ENCODE peak calls at places on chromosomes 11 and 22, in eight cellular contexts. One of them, this sample, is unnamed.

GRCh38 chr11:121722431-121723256 is 269.9 kb upstream of the SORL1-AS1 start:
- DNase-seq in suprapubic skin: peak
- DNase-seq in cardiac muscle cell: peak
- DNase-seq in Calu3: peak
- DNase-seq in astrocyte of the spinal cord: peak
- DNase-seq in lower leg skin: peak
- DNase-seq in AG09309: peak
- DNase-seq in coronary artery: peak
- DNase-seq in this sample: no peak

GRCh38 chr11:104547996-104548661 is 350.1 kb downstream of the CASP12 start:
- DNase-seq in cardiac muscle cell: peak
- DNase-seq in astrocyte of the spinal cord: peak
- DNase-seq in AG09309: no peak
- DNase-seq in coronary artery: no peak
- DNase-seq in suprapubic skin: no peak
- DNase-seq in lower leg skin: no peak
- DNase-seq in Calu3: no peak
- DNase-seq in this sample: no peak

GRCh38 chr11:118111019-118111743 is 24.4 kb upstream of the SMIM35 start:
- DNase-seq in AG09309: no peak
- DNase-seq in cardiac muscle cell: no peak
- DNase-seq in Calu3: no peak
- DNase-seq in coronary artery: no peak
- DNase-seq in astrocyte of the spinal cord: no peak
- DNase-seq in lower leg skin: no peak
- DNase-seq in suprapubic skin: no peak
- DNase-seq in this sample: no peak

GRCh38 chr11:96111308-96111707 is 187.4 kb upstream of the MTMR2 start:
- DNase-seq in cardiac muscle cell: no peak
- DNase-seq in astrocyte of the spinal cord: no peak
- DNase-seq in coronary artery: no peak
- DNase-seq in lower leg skin: no peak
- DNase-seq in AG09309: no peak
- DNase-seq in Calu3: no peak
- DNase-seq in suprapubic skin: no peak
- DNase-seq in this sample: no peak

GRCh38 chr11:530960-531825 is 4.2 kb downstream of the HRAS start:
- DNase-seq in coronary artery: no peak
- DNase-seq in AG09309: no peak
- DNase-seq in Calu3: no peak
- DNase-seq in suprapubic skin: peak
- DNase-seq in astrocyte of the spinal cord: no peak
- DNase-seq in lower leg skin: peak
- DNase-seq in cardiac muscle cell: no peak
- DNase-seq in this sample: peak

GRCh38 chr11:71112990-71113389 is 139.4 kb downstream of the SHANK2 start:
- DNase-seq in lower leg skin: no peak
- DNase-seq in cardiac muscle cell: no peak
- DNase-seq in Calu3: no peak
- DNase-seq in astrocyte of the spinal cord: no peak
- DNase-seq in coronary artery: no peak
- DNase-seq in suprapubic skin: no peak
- DNase-seq in AG09309: no peak
- DNase-seq in this sample: no peak

GRCh38 chr11:8100151-8100550 is 19.1 kb downstream of the TUB start:
- DNase-seq in coronary artery: peak
- DNase-seq in suprapubic skin: peak
- DNase-seq in cardiac muscle cell: no peak
- DNase-seq in Calu3: no peak
- DNase-seq in AG09309: no peak
- DNase-seq in lower leg skin: no peak
- DNase-seq in astrocyte of the spinal cord: no peak
- DNase-seq in this sample: no peak

GRCh38 chr11:13368041-13368446 is 90.5 kb downstream of the BMAL1 start:
- DNase-seq in lower leg skin: no peak
- DNase-seq in suprapubic skin: no peak
- DNase-seq in Calu3: no peak
- DNase-seq in cardiac muscle cell: no peak
- DNase-seq in coronary artery: no peak
- DNase-seq in astrocyte of the spinal cord: peak
- DNase-seq in AG09309: no peak
- DNase-seq in this sample: no peak

GRCh38 chr22:32775957-32776356 is 25.5 kb upstream of the TIMP3 start:
- DNase-seq in suprapubic skin: no peak
- DNase-seq in AG09309: no peak
- DNase-seq in lower leg skin: no peak
- DNase-seq in coronary artery: no peak
- DNase-seq in Calu3: no peak
- DNase-seq in astrocyte of the spinal cord: no peak
- DNase-seq in cardiac muscle cell: peak
- DNase-seq in this sample: no peak

GRCh38 chr11:22337571-22338464 is at the start of gene SLC17A6:
- DNase-seq in suprapubic skin: no peak
- DNase-seq in AG09309: no peak
- DNase-seq in lower leg skin: no peak
- DNase-seq in astrocyte of the spinal cord: peak
- DNase-seq in coronary artery: no peak
- DNase-seq in cardiac muscle cell: peak
- DNase-seq in Calu3: peak
- DNase-seq in this sample: no peak

GRCh38 chr11:65591939-65592814 is 3.4 kb downstream of the KCNK7 start:
- DNase-seq in cardiac muscle cell: peak
- DNase-seq in suprapubic skin: no peak
- DNase-seq in coronary artery: no peak
- DNase-seq in AG09309: no peak
- DNase-seq in astrocyte of the spinal cord: peak
- DNase-seq in lower leg skin: no peak
- DNase-seq in Calu3: no peak
- DNase-seq in this sample: no peak

DNA sequence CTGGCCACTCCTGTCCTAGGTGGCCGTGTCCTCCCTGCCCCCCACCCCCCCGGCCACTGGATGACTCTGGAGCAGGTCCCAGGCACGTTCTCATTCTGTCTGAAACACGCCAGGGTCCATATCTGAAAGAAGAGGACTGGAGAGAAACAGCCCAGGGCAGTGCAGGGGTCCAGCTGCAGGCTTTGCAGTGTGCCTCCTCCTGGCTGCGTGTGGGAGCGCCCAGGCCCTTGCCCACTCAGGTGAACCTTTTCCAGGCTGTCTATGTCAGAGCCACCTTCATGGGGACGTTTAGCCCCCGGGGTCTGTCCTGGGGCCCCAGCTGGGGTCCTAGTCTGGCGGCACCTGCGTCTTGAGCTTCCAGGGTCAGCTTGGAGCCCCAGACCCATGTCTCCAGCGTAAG is 15.6 kb downstream of the GRAMD4 start:
- DNase-seq in AG09309: no peak
- DNase-seq in coronary artery: no peak
- DNase-seq in suprapubic skin: no peak
- DNase-seq in astrocyte of the spinal cord: no peak
- DNase-seq in cardiac muscle cell: no peak
- DNase-seq in Calu3: no peak
- DNase-seq in lower leg skin: no peak
- DNase-seq in this sample: no peak
- TF ChIP-seq CTCF in AG09309: no peak
- TF ChIP-seq CTCF in coronary artery: no peak
- TF ChIP-seq CTCF in suprapubic skin: no peak
- TF ChIP-seq CTCF in astrocyte of the spinal cord: peak
- TF ChIP-seq CTCF in cardiac muscle cell: no peak
- TF ChIP-seq CTCF in Calu3: no peak
- TF ChIP-seq CTCF in lower leg skin: no peak
- TF ChIP-seq CTCF in this sample: no peak

GRCh38 chr11:2534131-2534956 is 89.5 kb downstream of the KCNQ1 start:
- DNase-seq in AG09309: no peak
- DNase-seq in cardiac muscle cell: no peak
- DNase-seq in coronary artery: peak
- DNase-seq in lower leg skin: peak
- DNase-seq in Calu3: peak
- DNase-seq in astrocyte of the spinal cord: no peak
- DNase-seq in suprapubic skin: peak
- DNase-seq in this sample: peak
- TF ChIP-seq CTCF in AG09309: no peak
- TF ChIP-seq CTCF in cardiac muscle cell: no peak
- TF ChIP-seq CTCF in coronary artery: no peak
- TF ChIP-seq CTCF in lower leg skin: no peak
- TF ChIP-seq CTCF in Calu3: no peak
- TF ChIP-seq CTCF in astrocyte of the spinal cord: no peak
- TF ChIP-seq CTCF in suprapubic skin: no peak
- TF ChIP-seq CTCF in this sample: no peak

GRCh38 chr11:97136067-97136466 is 746.3 kb downstream of the JRKL start:
- DNase-seq in Calu3: no peak
- DNase-seq in astrocyte of the spinal cord: no peak
- DNase-seq in suprapubic skin: no peak
- DNase-seq in coronary artery: no peak
- DNase-seq in AG09309: no peak
- DNase-seq in lower leg skin: no peak
- DNase-seq in cardiac muscle cell: no peak
- DNase-seq in this sample: no peak

GRCh38 chr11:97143463-97143862 is 753.6 kb downstream of the JRKL start:
- DNase-seq in cardiac muscle cell: no peak
- DNase-seq in lower leg skin: no peak
- DNase-seq in AG09309: no peak
- DNase-seq in suprapubic skin: no peak
- DNase-seq in astrocyte of the spinal cord: no peak
- DNase-seq in coronary artery: no peak
- DNase-seq in Calu3: no peak
- DNase-seq in this sample: no peak

GRCh38 chr11:97140885-97141494 is 751.2 kb downstream of the JRKL start:
- DNase-seq in suprapubic skin: no peak
- DNase-seq in lower leg skin: no peak
- DNase-seq in AG09309: no peak
- DNase-seq in cardiac muscle cell: peak
- DNase-seq in astrocyte of the spinal cord: no peak
- DNase-seq in Calu3: no peak
- DNase-seq in coronary artery: no peak
- DNase-seq in this sample: no peak
- TF ChIP-seq CTCF in suprapubic skin: no peak
- TF ChIP-seq CTCF in lower leg skin: no peak
- TF ChIP-seq CTCF in AG09309: no peak
- TF ChIP-seq CTCF in cardiac muscle cell: peak
- TF ChIP-seq CTCF in astrocyte of the spinal cord: peak
- TF ChIP-seq CTCF in Calu3: no peak
- TF ChIP-seq CTCF in coronary artery: no peak
- TF ChIP-seq CTCF in this sample: no peak

GRCh38 chr22:20865331-20865730 is 6.5 kb downstream of the SNAP29 start:
- DNase-seq in suprapubic skin: no peak
- DNase-seq in cardiac muscle cell: no peak
- DNase-seq in coronary artery: no peak
- DNase-seq in Calu3: no peak
- DNase-seq in lower leg skin: no peak
- DNase-seq in AG09309: no peak
- DNase-seq in astrocyte of the spinal cord: no peak
- DNase-seq in this sample: no peak

GRCh38 chr22:20867179-20868099 is 8.6 kb downstream of the SNAP29 start:
- DNase-seq in suprapubic skin: no peak
- DNase-seq in astrocyte of the spinal cord: no peak
- DNase-seq in coronary artery: no peak
- DNase-seq in lower leg skin: no peak
- DNase-seq in Calu3: peak
- DNase-seq in AG09309: no peak
- DNase-seq in cardiac muscle cell: peak
- DNase-seq in this sample: peak

GRCh38 chr22:20866716-20867115 is 7.9 kb downstream of the SNAP29 start:
- DNase-seq in cardiac muscle cell: no peak
- DNase-seq in suprapubic skin: no peak
- DNase-seq in lower leg skin: no peak
- DNase-seq in coronary artery: no peak
- DNase-seq in astrocyte of the spinal cord: no peak
- DNase-seq in Calu3: no peak
- DNase-seq in AG09309: no peak
- DNase-seq in this sample: no peak

GRCh38 chr22:20864186-20864908 is 5.5 kb downstream of the SNAP29 start:
- DNase-seq in suprapubic skin: no peak
- DNase-seq in astrocyte of the spinal cord: no peak
- DNase-seq in coronary artery: no peak
- DNase-seq in AG09309: no peak
- DNase-seq in cardiac muscle cell: peak
- DNase-seq in Calu3: no peak
- DNase-seq in lower leg skin: no peak
- DNase-seq in this sample: no peak

DNA sequence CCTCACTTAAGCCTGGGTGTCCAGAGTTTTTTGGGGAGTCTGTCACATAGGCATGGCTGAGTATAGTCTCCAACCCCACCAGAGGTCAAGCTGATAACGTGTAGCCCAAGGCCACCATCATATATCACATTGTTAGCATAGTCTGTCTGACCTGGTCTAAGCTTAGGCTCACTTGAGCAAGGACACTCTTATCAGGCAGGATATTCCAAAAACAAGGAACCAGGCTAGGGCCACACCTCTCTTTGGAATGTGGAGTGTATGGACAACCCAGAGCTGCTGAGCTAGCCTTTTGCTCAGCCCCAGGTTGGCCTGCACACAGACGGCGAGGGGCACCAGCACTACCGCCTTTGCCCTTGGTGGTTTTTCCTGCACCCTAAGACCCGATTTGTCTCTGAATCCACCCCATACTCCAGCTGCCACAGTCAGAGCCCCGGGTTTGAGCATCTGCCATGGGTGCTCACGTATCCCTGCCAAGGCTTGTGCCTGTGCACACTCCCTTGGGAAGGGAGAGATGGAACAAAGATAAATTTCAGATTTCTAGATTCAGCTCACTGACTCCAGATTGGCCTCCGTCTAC is 7.2 kb downstream of the SNAP29 start:
- DNase-seq in AG09309: no peak
- DNase-seq in lower leg skin: no peak
- DNase-seq in Calu3: no peak
- DNase-seq in astrocyte of the spinal cord: no peak
- DNase-seq in suprapubic skin: no peak
- DNase-seq in coronary artery: no peak
- DNase-seq in cardiac muscle cell: no peak
- DNase-seq in this sample: no peak
- TF ChIP-seq CTCF in AG09309: no peak
- TF ChIP-seq CTCF in lower leg skin: no peak
- TF ChIP-seq CTCF in Calu3: no peak
- TF ChIP-seq CTCF in astrocyte of the spinal cord: no peak
- TF ChIP-seq CTCF in suprapubic skin: no peak
- TF ChIP-seq CTCF in coronary artery: no peak
- TF ChIP-seq CTCF in cardiac muscle cell: no peak
- TF ChIP-seq CTCF in this sample: no peak

DNA sequence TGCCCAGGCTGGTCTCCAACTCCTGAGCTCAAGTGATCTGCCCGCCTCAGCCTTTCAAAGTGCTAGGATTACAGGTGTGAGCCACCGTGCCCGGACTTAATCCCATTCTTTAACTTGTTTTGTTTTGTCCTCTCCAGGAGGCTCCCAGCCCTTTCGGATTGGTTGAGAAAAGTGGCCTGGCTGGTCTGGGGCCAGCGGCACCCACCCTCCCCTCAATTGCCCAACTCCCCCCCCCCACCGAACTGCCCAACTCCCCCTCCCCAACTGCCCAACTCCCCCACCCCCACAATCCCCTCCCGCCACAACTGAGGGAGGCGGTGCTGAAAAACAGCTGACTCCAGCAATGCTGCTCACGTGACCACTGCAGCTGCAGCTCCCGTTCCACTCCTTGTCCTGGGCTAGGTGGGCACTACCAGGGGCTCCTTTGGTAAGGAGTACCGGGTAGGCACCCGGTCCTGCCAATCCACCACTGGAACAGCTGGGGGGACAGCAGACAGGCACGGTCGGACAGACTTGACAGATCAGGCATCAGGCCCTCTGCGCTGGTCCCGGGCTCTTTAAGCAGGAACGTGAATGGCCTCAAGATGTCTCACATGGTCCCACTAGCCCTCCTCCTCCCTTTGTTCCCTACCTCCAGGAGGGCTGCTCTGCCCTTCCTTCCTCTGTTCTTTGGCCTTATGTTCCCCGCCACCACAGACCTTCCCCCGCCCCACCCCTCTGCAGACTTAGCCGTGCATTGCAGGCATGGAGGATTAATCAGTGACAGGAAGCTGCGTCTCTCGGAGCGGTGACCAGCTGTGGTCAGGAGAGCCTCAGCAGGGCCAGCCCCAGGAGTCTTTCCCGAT is at the start of gene TCN2:
- DNase-seq in lower leg skin: peak
- DNase-seq in astrocyte of the spinal cord: peak
- DNase-seq in Calu3: peak
- DNase-seq in cardiac muscle cell: peak
- DNase-seq in coronary artery: peak
- DNase-seq in suprapubic skin: peak
- DNase-seq in AG09309: no peak
- DNase-seq in this sample: peak
- TF ChIP-seq CTCF in lower leg skin: no peak
- TF ChIP-seq CTCF in astrocyte of the spinal cord: no peak
- TF ChIP-seq CTCF in Calu3: no peak
- TF ChIP-seq CTCF in cardiac muscle cell: peak
- TF ChIP-seq CTCF in coronary artery: no peak
- TF ChIP-seq CTCF in suprapubic skin: no peak
- TF ChIP-seq CTCF in AG09309: no peak
- TF ChIP-seq CTCF in this sample: no peak

This sample was measured in CD14-positive monocyte.